ENCODE peak calls at places on chromosomes 6 and 20, in nine cellular contexts. W is hepatocyte, U is GM23248, L is astrocyte, J is GM23338, K is PC-3, A is mammary epithelial cell, H is endothelial cell of umbilical vein, N is neural progenitor cell. D is an unnamed sample. For H4K20me1, the result is how much of the 10 kb centered on the place peaks cover.

GRCh38 chr6:144661101-144661806 is 376.1 kb downstream of the UTRN start:
- DNase-seq in H (no peak), L (peak), J (peak), K (peak), W (peak), A (peak), U (peak), N (peak), D (no peak)

GRCh38 chr20:11755071-11755881 is 162.4 kb upstream of the BTBD3 start:
- DNase-seq in J (no peak), A (no peak), L (peak), K (peak), N (peak), H (peak), W (no peak), U (peak), D (no peak)

GRCh38 chr6:31908791-31909190 is 6.9 kb upstream of the ZBTB12 start:
- DNase-seq in J (no peak), W (no peak), U (peak), H (no peak), A (peak), L (peak), N (no peak), K (peak), D (no peak)

GRCh38 chr20:7161690-7162089 is 394.2 kb downstream of the BMP2 start:
- DNase-seq in K (peak), H (peak), W (peak), L (no peak), A (peak), U (peak), J (peak), N (peak), D (no peak)

GRCh38 chr6:80543598-80544181 is 437.2 kb downstream of the BCKDHB start:
- DNase-seq in N (no peak), J (peak), H (no peak), W (peak), K (peak), A (peak), L (peak), U (peak), D (no peak)

GRCh38 chr20:49161428-49162152 is 26.5 kb downstream of the STAU1 start:
- DNase-seq in J (no peak), H (no peak), U (peak), K (peak), L (no peak), N (no peak), A (peak), W (peak), D (no peak)

GRCh38 chr6:142850653-142851434 is 94.1 kb downstream of the HIVEP2 start:
- DNase-seq in U (peak), W (no peak), K (peak), A (peak), N (no peak), L (peak), J (no peak), H (peak), D (no peak)

GRCh38 chr6:123808556-123808955 is 4.9 kb downstream of the NKAIN2 start:
- DNase-seq in K (no peak), L (no peak), N (peak), H (no peak), A (no peak), W (no peak), J (peak), U (no peak), D (no peak)

GRCh38 chr6:170370413-170370812 is 63.9 kb downstream of the FAM120B start:
- DNase-seq in H (no peak), A (peak), J (no peak), K (no peak), U (no peak), N (no peak), W (no peak), L (no peak), D (no peak)

GRCh38 chr6:81834141-81834621 is 81.7 kb upstream of the TENT5A start:
- DNase-seq in W (peak), H (no peak), K (peak), N (no peak), J (no peak), A (no peak), L (peak), U (peak), D (no peak)

GRCh38 chr6:156839591-156840001 is 62.4 kb downstream of the ARID1B start:
- DNase-seq in N (no peak), H (peak), W (no peak), K (no peak), L (peak), U (peak), A (no peak), J (no peak), D (no peak)

GRCh38 chr20:64077094-64077493 is 2.2 kb downstream of the RGS19 start:
- DNase-seq in N (no peak), L (no peak), U (no peak), W (no peak), K (no peak), H (no peak), J (no peak), A (no peak), D (peak)

GRCh38 chr20:14219801-14220461 is 117.5 kb downstream of the FLRT3 start:
- DNase-seq in W (peak), H (no peak), N (no peak), K (peak), J (peak), U (no peak), A (peak), L (no peak), D (no peak)

GRCh38 chr6:111087871-111088667 is 766 bp downstream of the SLC16A10 start:
- DNase-seq in U (peak), N (peak), K (no peak), L (no peak), J (peak), W (peak), H (peak), A (peak), D (peak)

GRCh38 chr6:30483677-30484279 is 5.5 kb upstream of the HLA-E start:
- DNase-seq in J (peak), H (peak), K (peak), A (peak), U (peak), L (peak), N (peak), W (peak), D (peak)

GRCh38 chr6:107353773-107354382 is 105.5 kb downstream of the PDSS2 start:
- DNase-seq in H (no peak), U (no peak), L (no peak), K (no peak), W (no peak), A (no peak), J (no peak), N (no peak), D (no peak)

GRCh38 chr6:117498159-117498558 is 15.7 kb downstream of the DCBLD1 start:
- DNase-seq in A (peak), U (peak), N (no peak), H (peak), K (peak), L (peak), J (no peak), W (no peak), D (no peak)

GRCh38 chr20:53024121-53024520 is 52.0 kb downstream of the TSHZ2 start:
- DNase-seq in W (no peak), L (no peak), A (no peak), U (no peak), J (no peak), K (no peak), N (no peak), H (no peak), D (no peak)
- TF ChIP-seq EZH2 in W (no peak), L (no peak), A (no peak), U (no peak), J (no peak), K (no peak), N (no peak), H (no peak), D (no peak)

GRCh38 chr20:38430679-38431325 is 4.3 kb downstream of the SNHG17 start:
- DNase-seq in A (no peak), U (peak), J (no peak), L (no peak), N (no peak), H (no peak), W (no peak), K (no peak), D (no peak)
- H4K20me1 ChIP-seq in A (under half), U (under half), J (under half), L (half or more), N (half or more), H (under half), W (under half), K (half or more), D (half or more)

DNA sequence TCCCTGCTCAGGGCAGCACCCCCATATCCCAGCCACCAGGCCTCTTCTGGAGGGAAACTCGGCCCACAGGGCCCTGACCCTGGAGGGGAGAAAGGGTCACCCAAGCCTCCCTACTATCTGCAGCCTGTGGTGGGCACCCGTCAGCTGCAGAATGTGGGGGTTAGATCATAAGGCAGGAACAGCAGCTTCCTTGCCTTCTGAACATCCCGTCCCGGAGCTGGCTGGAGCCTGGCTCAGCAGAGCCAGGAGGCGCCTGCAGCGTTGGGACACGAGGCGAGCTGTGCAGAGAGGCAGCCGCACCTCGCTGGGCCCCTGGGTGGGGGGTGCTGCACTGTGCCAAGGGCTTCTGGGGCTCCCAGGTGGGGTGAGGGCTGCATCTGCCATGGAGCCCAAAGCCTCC is 63.9 kb upstream of the GATA5 start:
- DNase-seq in W (no peak), J (no peak), N (no peak), L (no peak), A (no peak), H (no peak), K (no peak), U (no peak), D (no peak)
- TF ChIP-seq EZH2 in W (no peak), J (no peak), N (no peak), L (peak), A (no peak), H (no peak), K (no peak), U (no peak), D (no peak)

GRCh38 chr6:3617192-3617631 is 134.3 kb downstream of the PXDC1 start:
- DNase-seq in L (no peak), A (no peak), K (no peak), J (no peak), N (no peak), W (no peak), U (no peak), H (no peak), D (no peak)
- H4K20me1 ChIP-seq in L (under half), A (under half), K (under half), J (under half), N (under half), W (under half), U (under half), H (under half), D (under half)

GRCh38 chr20:58839991-58840747 is 10.5 kb downstream of the GNAS-AS1 start:
- DNase-seq in U (no peak), A (no peak), K (no peak), H (no peak), L (no peak), W (no peak), N (peak), J (peak), D (no peak)
- TF ChIP-seq EZH2 in U (no peak), A (no peak), K (no peak), H (peak), L (peak), W (peak), N (peak), J (peak), D (no peak)

DNA sequence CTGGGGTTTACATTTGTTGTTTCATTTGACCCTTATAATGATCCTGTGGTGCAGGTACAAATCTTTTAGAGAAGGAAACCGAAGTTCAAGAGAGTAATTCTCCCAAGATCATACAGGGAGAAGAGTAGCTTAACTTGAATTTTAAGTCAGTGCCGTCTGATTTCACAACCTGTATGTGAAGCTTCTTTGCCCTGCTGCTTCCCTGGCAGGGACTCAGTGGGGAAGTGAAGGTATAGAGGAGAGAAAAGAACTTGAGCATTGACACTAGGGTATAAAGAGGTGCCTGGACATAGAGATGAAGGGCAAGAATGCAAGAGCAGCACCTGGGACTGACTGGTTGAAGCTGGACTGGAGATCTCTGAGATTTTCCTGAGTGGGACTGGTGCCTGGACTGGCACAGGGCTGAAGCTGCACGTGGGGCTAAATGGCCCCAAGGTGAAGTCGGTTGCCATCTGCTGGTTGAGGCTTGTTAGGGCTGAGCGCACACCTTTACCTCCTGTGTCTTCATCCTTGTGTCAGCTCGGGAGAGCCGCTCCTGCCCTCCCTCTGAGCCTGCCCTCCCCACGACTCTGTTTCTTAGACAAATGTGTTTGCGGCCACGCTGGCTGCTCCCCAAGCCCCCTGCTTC is 41.8 kb downstream of the FARS2 start:
- DNase-seq in K (peak), U (peak), W (peak), N (peak), A (peak), J (peak), L (no peak), H (peak), D (no peak)
- H4K20me1 ChIP-seq in K (under half), U (under half), W (under half), N (under half), A (under half), J (under half), L (half or more), H (under half), D (half or more)

DNA sequence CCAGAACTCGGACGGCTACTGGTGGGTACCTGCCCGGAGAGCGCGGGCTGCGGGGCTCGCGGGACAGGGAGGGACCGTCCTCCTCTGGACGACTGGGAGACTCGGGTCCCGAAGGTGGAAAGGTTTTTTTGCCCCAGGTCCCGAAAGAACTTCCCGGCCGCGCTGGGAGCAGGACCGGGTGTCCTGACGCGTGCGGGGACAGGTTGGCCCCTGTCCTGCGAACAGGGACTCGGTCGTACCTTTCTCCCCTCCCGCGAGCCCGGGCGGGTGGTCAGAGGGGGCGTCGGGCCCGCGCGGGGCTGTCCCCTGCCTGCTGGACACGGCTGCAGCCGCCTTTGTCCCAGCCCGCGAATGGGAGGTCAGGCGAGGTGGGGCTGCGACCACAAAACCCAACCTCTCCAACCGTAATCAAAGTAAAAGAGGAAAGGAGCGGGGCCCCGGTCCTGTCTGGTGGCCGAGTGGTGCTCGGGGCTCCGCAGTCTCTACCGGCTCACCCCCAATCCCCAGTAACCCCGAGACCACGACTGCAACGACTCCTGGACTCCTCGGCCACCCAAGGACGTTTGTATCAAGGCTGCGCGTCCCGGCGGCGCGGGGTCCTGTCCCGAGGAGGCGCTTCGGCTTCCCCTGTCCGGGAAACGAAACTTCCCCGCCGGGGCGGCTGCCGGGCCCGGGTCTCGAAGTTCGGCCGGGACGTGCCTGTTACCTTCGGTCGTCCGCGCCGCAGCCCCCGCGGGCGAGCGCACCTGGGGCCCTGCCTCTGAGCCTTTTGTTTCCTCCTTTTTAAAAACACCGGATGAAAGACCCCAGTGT is 800 bp downstream of the DSP start:
- DNase-seq in N (peak), U (peak), K (peak), A (no peak), J (peak), H (peak), L (no peak), W (peak), D (no peak)
- TF ChIP-seq EZH2 in N (no peak), U (no peak), K (no peak), A (no peak), J (no peak), H (peak), L (peak), W (no peak), D (no peak)

DNA sequence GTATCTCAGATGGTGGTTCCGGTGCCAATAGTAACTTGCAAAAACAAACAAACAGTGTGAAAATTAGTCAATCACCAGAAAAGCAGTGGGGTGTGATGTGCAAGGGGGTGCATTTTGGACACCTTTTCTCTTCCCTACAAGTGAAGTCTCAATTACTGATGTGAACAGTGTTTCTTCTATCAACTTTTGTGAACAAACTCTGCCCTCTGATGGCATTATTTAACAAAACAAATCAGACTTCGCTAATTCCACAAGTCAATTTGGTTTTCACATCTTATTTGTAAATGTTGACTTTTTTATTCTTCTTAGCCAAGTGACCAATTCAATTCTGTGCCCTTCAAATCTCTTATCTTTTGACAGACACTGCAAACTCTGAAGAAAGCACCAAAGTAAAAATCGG is 212.2 kb downstream of the UST start:
- DNase-seq in J (no peak), N (no peak), L (no peak), A (no peak), U (peak), W (no peak), H (no peak), K (peak), D (no peak)
- H4K20me1 ChIP-seq in J (under half), N (under half), L (under half), A (under half), U (under half), W (under half), H (under half), K (under half), D (under half)

GRCh38 chr20:62685781-62686555 is 22.7 kb upstream of the NTSR1 start:
- DNase-seq in U (no peak), J (no peak), A (no peak), N (peak), H (no peak), L (no peak), W (peak), K (peak), D (no peak)
- TF ChIP-seq EZH2 in U (no peak), J (no peak), A (no peak), N (no peak), H (no peak), L (peak), W (no peak), K (no peak), D (no peak)

D was measured in DND-41.